ENCODE peak calls at places on chromosomes 4 and X, in ten cellular contexts. One of them, this sample, is unnamed.

GRCh38 chr4:10033191-10033881 is 12.0 kb upstream of the SLC2A9 start:
- DNase-seq in kidney epithelial cell: no peak
- DNase-seq in AG04449: no peak
- DNase-seq in ovary: no peak
- DNase-seq in DND-41: no peak
- DNase-seq in right lobe of liver: no peak
- DNase-seq in WERI-Rb-1: no peak
- DNase-seq in effector memory CD4-positive, alpha-beta T cell: no peak
- DNase-seq in fibroblast of mammary gland: peak
- DNase-seq in cardiac fibroblast: peak
- DNase-seq in this sample: no peak

GRCh38 chr4:154618708-154619315 is 6.4 kb upstream of the FGG start:
- DNase-seq in AG04449: no peak
- DNase-seq in DND-41: peak
- DNase-seq in WERI-Rb-1: peak
- DNase-seq in fibroblast of mammary gland: peak
- DNase-seq in right lobe of liver: peak
- DNase-seq in ovary: no peak
- DNase-seq in effector memory CD4-positive, alpha-beta T cell: no peak
- DNase-seq in cardiac fibroblast: peak
- DNase-seq in kidney epithelial cell: no peak
- DNase-seq in this sample: peak

GRCh38 chr4:54227261-54228063 is 1.6 kb upstream of the PDGFRA start:
- DNase-seq in WERI-Rb-1: no peak
- DNase-seq in right lobe of liver: peak
- DNase-seq in AG04449: no peak
- DNase-seq in ovary: peak
- DNase-seq in fibroblast of mammary gland: peak
- DNase-seq in cardiac fibroblast: peak
- DNase-seq in kidney epithelial cell: no peak
- DNase-seq in effector memory CD4-positive, alpha-beta T cell: no peak
- DNase-seq in DND-41: no peak
- DNase-seq in this sample: no peak

GRCh38 chr4:109820563-109820962 is 5.0 kb downstream of the GAR1 start:
- DNase-seq in cardiac fibroblast: peak
- DNase-seq in effector memory CD4-positive, alpha-beta T cell: no peak
- DNase-seq in AG04449: no peak
- DNase-seq in ovary: no peak
- DNase-seq in kidney epithelial cell: no peak
- DNase-seq in right lobe of liver: no peak
- DNase-seq in DND-41: no peak
- DNase-seq in fibroblast of mammary gland: peak
- DNase-seq in WERI-Rb-1: no peak
- DNase-seq in this sample: no peak

GRCh38 chr4:2626231-2626630 is 89.8 kb downstream of the FAM193A start:
- DNase-seq in effector memory CD4-positive, alpha-beta T cell: no peak
- DNase-seq in cardiac fibroblast: no peak
- DNase-seq in AG04449: no peak
- DNase-seq in ovary: no peak
- DNase-seq in DND-41: no peak
- DNase-seq in kidney epithelial cell: no peak
- DNase-seq in right lobe of liver: no peak
- DNase-seq in fibroblast of mammary gland: no peak
- DNase-seq in WERI-Rb-1: no peak
- DNase-seq in this sample: no peak

GRCh38 chrX:70480660-70481018 is 36.0 kb downstream of the DLG3 start:
- DNase-seq in AG04449: no peak
- DNase-seq in effector memory CD4-positive, alpha-beta T cell: no peak
- DNase-seq in fibroblast of mammary gland: peak
- DNase-seq in WERI-Rb-1: peak
- DNase-seq in DND-41: no peak
- DNase-seq in kidney epithelial cell: no peak
- DNase-seq in right lobe of liver: no peak
- DNase-seq in cardiac fibroblast: no peak
- DNase-seq in ovary: peak
- DNase-seq in this sample: no peak

GRCh38 chr4:137180349-137180748 is 351.9 kb downstream of the PCDH18 start:
- DNase-seq in DND-41: no peak
- DNase-seq in WERI-Rb-1: no peak
- DNase-seq in kidney epithelial cell: no peak
- DNase-seq in ovary: no peak
- DNase-seq in fibroblast of mammary gland: no peak
- DNase-seq in cardiac fibroblast: no peak
- DNase-seq in effector memory CD4-positive, alpha-beta T cell: no peak
- DNase-seq in AG04449: no peak
- DNase-seq in right lobe of liver: no peak
- DNase-seq in this sample: no peak

GRCh38 chrX:9003041-9003440 is 30.9 kb downstream of the FAM9B start:
- DNase-seq in cardiac fibroblast: no peak
- DNase-seq in kidney epithelial cell: no peak
- DNase-seq in right lobe of liver: no peak
- DNase-seq in AG04449: no peak
- DNase-seq in ovary: no peak
- DNase-seq in WERI-Rb-1: no peak
- DNase-seq in effector memory CD4-positive, alpha-beta T cell: no peak
- DNase-seq in DND-41: no peak
- DNase-seq in fibroblast of mammary gland: no peak
- DNase-seq in this sample: no peak

DNA sequence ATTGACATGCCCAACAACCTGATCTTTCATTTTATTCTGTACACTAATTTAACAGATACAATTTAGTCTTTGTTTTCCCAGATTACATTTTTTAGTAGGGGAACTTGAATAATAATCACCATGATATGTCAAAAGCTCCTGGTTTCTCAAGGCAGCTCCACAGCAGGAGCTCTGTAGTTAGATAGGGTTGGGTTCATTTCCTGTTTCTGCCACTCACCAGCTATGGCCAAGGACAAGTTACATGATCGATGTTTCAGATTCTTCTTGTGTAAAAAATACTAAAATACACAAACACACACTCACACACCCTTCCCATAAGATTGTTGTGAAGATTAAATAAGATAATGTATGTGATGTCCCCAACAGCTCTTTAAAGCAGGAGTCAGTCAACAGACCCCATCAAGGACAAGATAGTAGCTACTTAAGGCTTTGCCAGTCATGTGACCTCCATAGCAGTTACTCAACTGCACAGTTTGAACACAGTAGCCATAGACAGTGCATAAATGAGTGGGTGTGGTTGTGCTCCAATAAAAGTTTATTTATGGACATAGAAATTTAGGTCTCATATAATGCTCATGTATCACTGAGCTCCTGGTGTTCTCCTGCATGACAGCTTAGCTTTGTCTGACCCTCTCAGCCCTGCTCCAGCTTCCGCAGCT is 18.4 kb downstream of the GUCY1A1 start:
- DNase-seq in kidney epithelial cell: no peak
- DNase-seq in fibroblast of mammary gland: no peak
- DNase-seq in WERI-Rb-1: no peak
- DNase-seq in effector memory CD4-positive, alpha-beta T cell: no peak
- DNase-seq in cardiac fibroblast: no peak
- DNase-seq in DND-41: no peak
- DNase-seq in AG04449: no peak
- DNase-seq in right lobe of liver: no peak
- DNase-seq in ovary: no peak
- DNase-seq in this sample: no peak
- H3K4me3 ChIP-seq in kidney epithelial cell: no peak
- H3K4me3 ChIP-seq in fibroblast of mammary gland: no peak
- H3K4me3 ChIP-seq in WERI-Rb-1: no peak
- H3K4me3 ChIP-seq in effector memory CD4-positive, alpha-beta T cell: no peak
- H3K4me3 ChIP-seq in cardiac fibroblast: no peak
- H3K4me3 ChIP-seq in DND-41: no peak
- H3K4me3 ChIP-seq in AG04449: no peak
- H3K4me3 ChIP-seq in right lobe of liver: no peak
- H3K4me3 ChIP-seq in ovary: no peak
- H3K4me3 ChIP-seq in this sample: no peak

GRCh38 chr4:142264961-142265360 is 581.1 kb downstream of the INPP4B start:
- DNase-seq in AG04449: no peak
- DNase-seq in ovary: no peak
- DNase-seq in fibroblast of mammary gland: peak
- DNase-seq in right lobe of liver: no peak
- DNase-seq in kidney epithelial cell: no peak
- DNase-seq in cardiac fibroblast: peak
- DNase-seq in WERI-Rb-1: no peak
- DNase-seq in DND-41: peak
- DNase-seq in effector memory CD4-positive, alpha-beta T cell: no peak
- DNase-seq in this sample: no peak

GRCh38 chr4:142262956-142263355 is 583.1 kb downstream of the INPP4B start:
- DNase-seq in fibroblast of mammary gland: no peak
- DNase-seq in WERI-Rb-1: peak
- DNase-seq in AG04449: no peak
- DNase-seq in effector memory CD4-positive, alpha-beta T cell: no peak
- DNase-seq in right lobe of liver: no peak
- DNase-seq in DND-41: no peak
- DNase-seq in ovary: no peak
- DNase-seq in cardiac fibroblast: no peak
- DNase-seq in kidney epithelial cell: no peak
- DNase-seq in this sample: no peak

GRCh38 chr4:142267101-142267500 is 579.0 kb downstream of the INPP4B start:
- DNase-seq in WERI-Rb-1: no peak
- DNase-seq in kidney epithelial cell: no peak
- DNase-seq in effector memory CD4-positive, alpha-beta T cell: no peak
- DNase-seq in cardiac fibroblast: no peak
- DNase-seq in right lobe of liver: no peak
- DNase-seq in DND-41: no peak
- DNase-seq in AG04449: no peak
- DNase-seq in fibroblast of mammary gland: no peak
- DNase-seq in ovary: no peak
- DNase-seq in this sample: no peak

GRCh38 chr4:142265946-142266345 is 580.2 kb downstream of the INPP4B start:
- DNase-seq in effector memory CD4-positive, alpha-beta T cell: no peak
- DNase-seq in WERI-Rb-1: no peak
- DNase-seq in right lobe of liver: no peak
- DNase-seq in AG04449: no peak
- DNase-seq in ovary: no peak
- DNase-seq in cardiac fibroblast: no peak
- DNase-seq in DND-41: no peak
- DNase-seq in kidney epithelial cell: no peak
- DNase-seq in fibroblast of mammary gland: no peak
- DNase-seq in this sample: no peak

DNA sequence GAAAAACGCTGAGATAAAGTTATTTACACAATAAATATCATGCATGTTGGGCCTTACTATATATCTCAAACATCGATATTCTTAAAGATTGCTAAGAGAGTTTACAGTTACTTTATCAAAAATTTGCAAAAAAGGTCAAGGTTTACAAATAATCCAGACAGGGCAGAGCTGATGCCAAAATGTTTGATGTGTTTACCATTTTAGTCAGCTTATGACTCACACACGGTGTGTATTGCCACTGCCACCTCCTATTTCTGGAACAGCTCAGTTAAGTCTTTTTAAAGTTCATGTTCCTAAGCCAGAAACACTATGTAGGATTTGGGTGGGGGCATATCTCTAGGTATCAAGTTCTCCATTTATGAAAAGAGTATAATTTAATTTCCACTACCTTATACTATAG is 580.6 kb downstream of the INPP4B start:
- DNase-seq in DND-41: no peak
- DNase-seq in kidney epithelial cell: no peak
- DNase-seq in right lobe of liver: no peak
- DNase-seq in ovary: no peak
- DNase-seq in WERI-Rb-1: no peak
- DNase-seq in effector memory CD4-positive, alpha-beta T cell: no peak
- DNase-seq in fibroblast of mammary gland: peak
- DNase-seq in cardiac fibroblast: peak
- DNase-seq in AG04449: no peak
- DNase-seq in this sample: no peak
- H3K4me3 ChIP-seq in DND-41: no peak
- H3K4me3 ChIP-seq in kidney epithelial cell: no peak
- H3K4me3 ChIP-seq in right lobe of liver: no peak
- H3K4me3 ChIP-seq in ovary: no peak
- H3K4me3 ChIP-seq in WERI-Rb-1: no peak
- H3K4me3 ChIP-seq in effector memory CD4-positive, alpha-beta T cell: no peak
- H3K4me3 ChIP-seq in fibroblast of mammary gland: no peak
- H3K4me3 ChIP-seq in cardiac fibroblast: no peak
- H3K4me3 ChIP-seq in AG04449: no peak
- H3K4me3 ChIP-seq in this sample: no peak

GRCh38 chr4:185737489-185738037 is 74.4 kb downstream of the SORBS2 start:
- DNase-seq in WERI-Rb-1: no peak
- DNase-seq in kidney epithelial cell: no peak
- DNase-seq in effector memory CD4-positive, alpha-beta T cell: no peak
- DNase-seq in cardiac fibroblast: no peak
- DNase-seq in DND-41: no peak
- DNase-seq in ovary: no peak
- DNase-seq in right lobe of liver: no peak
- DNase-seq in fibroblast of mammary gland: no peak
- DNase-seq in AG04449: no peak
- DNase-seq in this sample: no peak

GRCh38 chr4:185738851-185739250 is 73.1 kb downstream of the SORBS2 start:
- DNase-seq in right lobe of liver: no peak
- DNase-seq in ovary: no peak
- DNase-seq in DND-41: no peak
- DNase-seq in cardiac fibroblast: peak
- DNase-seq in WERI-Rb-1: no peak
- DNase-seq in kidney epithelial cell: no peak
- DNase-seq in fibroblast of mammary gland: no peak
- DNase-seq in AG04449: no peak
- DNase-seq in effector memory CD4-positive, alpha-beta T cell: no peak
- DNase-seq in this sample: no peak

GRCh38 chr4:185740471-185740873 is 71.5 kb downstream of the SORBS2 start:
- DNase-seq in effector memory CD4-positive, alpha-beta T cell: no peak
- DNase-seq in AG04449: no peak
- DNase-seq in cardiac fibroblast: peak
- DNase-seq in right lobe of liver: no peak
- DNase-seq in DND-41: no peak
- DNase-seq in ovary: no peak
- DNase-seq in WERI-Rb-1: no peak
- DNase-seq in fibroblast of mammary gland: no peak
- DNase-seq in kidney epithelial cell: no peak
- DNase-seq in this sample: no peak

GRCh38 chr4:185735887-185736286 is 76.1 kb downstream of the SORBS2 start:
- DNase-seq in cardiac fibroblast: no peak
- DNase-seq in right lobe of liver: no peak
- DNase-seq in AG04449: no peak
- DNase-seq in effector memory CD4-positive, alpha-beta T cell: no peak
- DNase-seq in fibroblast of mammary gland: no peak
- DNase-seq in ovary: no peak
- DNase-seq in WERI-Rb-1: no peak
- DNase-seq in DND-41: no peak
- DNase-seq in kidney epithelial cell: no peak
- DNase-seq in this sample: no peak

GRCh38 chr4:185738038-185738552 is 73.9 kb downstream of the SORBS2 start:
- DNase-seq in cardiac fibroblast: peak
- DNase-seq in fibroblast of mammary gland: peak
- DNase-seq in kidney epithelial cell: no peak
- DNase-seq in DND-41: no peak
- DNase-seq in ovary: no peak
- DNase-seq in effector memory CD4-positive, alpha-beta T cell: no peak
- DNase-seq in WERI-Rb-1: no peak
- DNase-seq in AG04449: peak
- DNase-seq in right lobe of liver: no peak
- DNase-seq in this sample: no peak
- H3K4me3 ChIP-seq in cardiac fibroblast: no peak
- H3K4me3 ChIP-seq in fibroblast of mammary gland: peak
- H3K4me3 ChIP-seq in kidney epithelial cell: no peak
- H3K4me3 ChIP-seq in DND-41: no peak
- H3K4me3 ChIP-seq in ovary: peak
- H3K4me3 ChIP-seq in effector memory CD4-positive, alpha-beta T cell: no peak
- H3K4me3 ChIP-seq in WERI-Rb-1: no peak
- H3K4me3 ChIP-seq in AG04449: no peak
- H3K4me3 ChIP-seq in right lobe of liver: no peak
- H3K4me3 ChIP-seq in this sample: no peak

GRCh38 chr4:1043162-1043561 is 31.7 kb downstream of the FGFRL1 start:
- DNase-seq in cardiac fibroblast: no peak
- DNase-seq in WERI-Rb-1: no peak
- DNase-seq in ovary: no peak
- DNase-seq in DND-41: no peak
- DNase-seq in effector memory CD4-positive, alpha-beta T cell: no peak
- DNase-seq in AG04449: no peak
- DNase-seq in kidney epithelial cell: no peak
- DNase-seq in fibroblast of mammary gland: no peak
- DNase-seq in right lobe of liver: no peak
- DNase-seq in this sample: no peak

GRCh38 chr4:1044469-1045192 is 33.2 kb downstream of the FGFRL1 start:
- DNase-seq in cardiac fibroblast: no peak
- DNase-seq in right lobe of liver: peak
- DNase-seq in kidney epithelial cell: no peak
- DNase-seq in DND-41: no peak
- DNase-seq in effector memory CD4-positive, alpha-beta T cell: no peak
- DNase-seq in WERI-Rb-1: no peak
- DNase-seq in fibroblast of mammary gland: peak
- DNase-seq in ovary: peak
- DNase-seq in AG04449: no peak
- DNase-seq in this sample: no peak

GRCh38 chr4:1045595-1046201 is 34.3 kb downstream of the FGFRL1 start:
- DNase-seq in AG04449: no peak
- DNase-seq in cardiac fibroblast: no peak
- DNase-seq in kidney epithelial cell: no peak
- DNase-seq in DND-41: no peak
- DNase-seq in ovary: peak
- DNase-seq in right lobe of liver: peak
- DNase-seq in WERI-Rb-1: no peak
- DNase-seq in effector memory CD4-positive, alpha-beta T cell: no peak
- DNase-seq in fibroblast of mammary gland: no peak
- DNase-seq in this sample: no peak

GRCh38 chr4:1043658-1044468 is 32.4 kb downstream of the FGFRL1 start:
- DNase-seq in ovary: peak
- DNase-seq in DND-41: no peak
- DNase-seq in AG04449: peak
- DNase-seq in effector memory CD4-positive, alpha-beta T cell: no peak
- DNase-seq in fibroblast of mammary gland: peak
- DNase-seq in kidney epithelial cell: peak
- DNase-seq in right lobe of liver: peak
- DNase-seq in WERI-Rb-1: peak
- DNase-seq in cardiac fibroblast: peak
- DNase-seq in this sample: no peak

GRCh38 chr4:1045193-1045594 is 33.8 kb downstream of the FGFRL1 start:
- DNase-seq in DND-41: no peak
- DNase-seq in kidney epithelial cell: no peak
- DNase-seq in AG04449: no peak
- DNase-seq in ovary: peak
- DNase-seq in cardiac fibroblast: no peak
- DNase-seq in fibroblast of mammary gland: no peak
- DNase-seq in WERI-Rb-1: no peak
- DNase-seq in right lobe of liver: peak
- DNase-seq in effector memory CD4-positive, alpha-beta T cell: no peak
- DNase-seq in this sample: no peak
- H3K4me3 ChIP-seq in DND-41: no peak
- H3K4me3 ChIP-seq in kidney epithelial cell: no peak
- H3K4me3 ChIP-seq in AG04449: no peak
- H3K4me3 ChIP-seq in ovary: no peak
- H3K4me3 ChIP-seq in cardiac fibroblast: no peak
- H3K4me3 ChIP-seq in fibroblast of mammary gland: no peak
- H3K4me3 ChIP-seq in WERI-Rb-1: no peak
- H3K4me3 ChIP-seq in right lobe of liver: no peak
- H3K4me3 ChIP-seq in effector memory CD4-positive, alpha-beta T cell: no peak
- H3K4me3 ChIP-seq in this sample: no peak